ENCODE peak calls at places on chromosome 22, in five cellular contexts. One of them, this sample, is unnamed.
A peak's percentile ranks its signal among the peaks of the same experiment; 100 is the strongest.

GRCh38 chr22:50469377-50470305 is 5.2 kb downstream of the SBF1 start:
- DNase-seq in cardiac fibroblast: peak; percentile 21
- DNase-seq in RWPE1: peak; percentile 72
- DNase-seq in DMS153: peak; percentile 87
- DNase-seq in AG08396: no peak
- DNase-seq in this sample: peak; percentile 98

GRCh38 chr22:38204784-38205183 is 3.0 kb downstream of the MAFF start:
- DNase-seq in cardiac fibroblast: no peak
- DNase-seq in RWPE1: no peak
- DNase-seq in DMS153: no peak
- DNase-seq in AG08396: no peak
- DNase-seq in this sample: no peak

GRCh38 chr22:50222508-50222907 is 21.7 kb downstream of the SELENOO start:
- DNase-seq in cardiac fibroblast: no peak
- DNase-seq in RWPE1: no peak
- DNase-seq in DMS153: no peak
- DNase-seq in AG08396: no peak
- DNase-seq in this sample: no peak

GRCh38 chr22:43094085-43094484 is 4.9 kb upstream of the TTLL1 start:
- DNase-seq in cardiac fibroblast: peak; percentile 26
- DNase-seq in RWPE1: no peak
- DNase-seq in DMS153: peak; percentile 75
- DNase-seq in AG08396: no peak
- DNase-seq in this sample: no peak

GRCh38 chr22:46007848-46008261 is 30.9 kb upstream of the WNT7B start:
- DNase-seq in cardiac fibroblast: peak; percentile 91
- DNase-seq in RWPE1: peak; percentile 82
- DNase-seq in DMS153: peak; percentile 90
- DNase-seq in AG08396: peak; percentile 91
- DNase-seq in this sample: no peak

GRCh38 chr22:27804683-27805297 is 3.2 kb upstream of the MN1 start:
- DNase-seq in cardiac fibroblast: peak; percentile 78
- DNase-seq in RWPE1: peak; percentile 20
- DNase-seq in DMS153: peak; percentile 39
- DNase-seq in AG08396: peak; percentile 83
- DNase-seq in this sample: no peak

GRCh38 chr22:41478891-41479521 is 10.1 kb downstream of the ACO2 start:
- DNase-seq in cardiac fibroblast: peak; percentile 68
- DNase-seq in RWPE1: no peak
- DNase-seq in DMS153: no peak
- DNase-seq in AG08396: no peak
- DNase-seq in this sample: no peak

GRCh38 chr22:17828502-17829080 is 54.3 kb upstream of the BID start:
- DNase-seq in cardiac fibroblast: no peak
- DNase-seq in RWPE1: no peak
- DNase-seq in DMS153: no peak
- DNase-seq in AG08396: no peak
- DNase-seq in this sample: no peak

GRCh38 chr22:24440718-24441405 is 13.5 kb downstream of the ADORA2A start:
- DNase-seq in cardiac fibroblast: no peak
- DNase-seq in RWPE1: no peak
- DNase-seq in DMS153: no peak
- DNase-seq in AG08396: no peak
- DNase-seq in this sample: no peak

GRCh38 chr22:43159484-43160178 is 8.3 kb downstream of the TSPO start:
- DNase-seq in cardiac fibroblast: peak; percentile 42
- DNase-seq in RWPE1: no peak
- DNase-seq in DMS153: peak; percentile 31
- DNase-seq in AG08396: peak; percentile 41
- DNase-seq in this sample: no peak

GRCh38 chr22:49062155-49063039 is 765.3 kb downstream of the BRD1 start:
- DNase-seq in cardiac fibroblast: no peak
- DNase-seq in RWPE1: no peak
- DNase-seq in DMS153: peak; percentile 94
- DNase-seq in AG08396: no peak
- DNase-seq in this sample: no peak

GRCh38 chr22:23305321-23305910 is 125.1 kb downstream of the BCR start:
- DNase-seq in cardiac fibroblast: peak; percentile 91
- DNase-seq in RWPE1: no peak
- DNase-seq in DMS153: no peak
- DNase-seq in AG08396: peak; percentile 64
- DNase-seq in this sample: no peak

GRCh38 chr22:46993626-46994025 is 231.2 kb downstream of the TBC1D22A start:
- DNase-seq in cardiac fibroblast: no peak
- DNase-seq in RWPE1: no peak
- DNase-seq in DMS153: no peak
- DNase-seq in AG08396: no peak
- DNase-seq in this sample: no peak

GRCh38 chr22:21013742-21014201 is 1.2 kb upstream of the P2RX6 start:
- DNase-seq in cardiac fibroblast: no peak
- DNase-seq in RWPE1: no peak
- DNase-seq in DMS153: no peak
- DNase-seq in AG08396: no peak
- DNase-seq in this sample: no peak

GRCh38 chr22:45892681-45893461 is 84.1 kb downstream of the WNT7B start:
- DNase-seq in cardiac fibroblast: no peak
- DNase-seq in RWPE1: no peak
- DNase-seq in DMS153: no peak
- DNase-seq in AG08396: no peak
- DNase-seq in this sample: no peak

GRCh38 chr22:39514373-39514973 is 5.9 kb upstream of the ATF4 start:
- DNase-seq in cardiac fibroblast: peak; percentile 65
- DNase-seq in RWPE1: no peak
- DNase-seq in DMS153: no peak
- DNase-seq in AG08396: peak; percentile 59
- DNase-seq in this sample: no peak

GRCh38 chr22:37245740-37246139 is 1.7 kb upstream of the RAC2 start:
- DNase-seq in cardiac fibroblast: no peak
- DNase-seq in RWPE1: no peak
- DNase-seq in DMS153: no peak
- DNase-seq in AG08396: no peak
- DNase-seq in this sample: no peak

GRCh38 chr22:28329582-28330073 is 350.0 kb downstream of the TTC28 start:
- DNase-seq in cardiac fibroblast: peak; percentile 70
- DNase-seq in RWPE1: no peak
- DNase-seq in DMS153: no peak
- DNase-seq in AG08396: no peak
- DNase-seq in this sample: no peak

GRCh38 chr22:37215890-37216289 is 3.6 kb upstream of the SSTR3 start:
- DNase-seq in cardiac fibroblast: no peak
- DNase-seq in RWPE1: no peak
- DNase-seq in DMS153: no peak
- DNase-seq in AG08396: no peak
- DNase-seq in this sample: no peak

GRCh38 chr22:33519140-33519973 is 400.9 kb downstream of the LARGE1 start:
- DNase-seq in cardiac fibroblast: peak; percentile 75
- DNase-seq in RWPE1: no peak
- DNase-seq in DMS153: peak; percentile 41
- DNase-seq in AG08396: peak; percentile 57
- DNase-seq in this sample: no peak

GRCh38 chr22:37994049-37994448 is 9.7 kb upstream of the SOX10 start:
- DNase-seq in cardiac fibroblast: no peak
- DNase-seq in RWPE1: no peak
- DNase-seq in DMS153: no peak
- DNase-seq in AG08396: no peak
- DNase-seq in this sample: no peak

GRCh38 chr22:37559901-37560681 is at the start of gene CDC42EP1:
- DNase-seq in cardiac fibroblast: peak; percentile 57
- DNase-seq in RWPE1: no peak
- DNase-seq in DMS153: no peak
- DNase-seq in AG08396: peak; percentile 86
- DNase-seq in this sample: no peak

GRCh38 chr22:44386386-44387035 is 73.8 kb upstream of the SHISAL1 start:
- DNase-seq in cardiac fibroblast: no peak
- DNase-seq in RWPE1: no peak
- DNase-seq in DMS153: no peak
- DNase-seq in AG08396: no peak
- DNase-seq in this sample: no peak

GRCh38 chr22:24137595-24137994 is 43.7 kb upstream of the SUSD2 start:
- DNase-seq in cardiac fibroblast: peak; percentile 75
- DNase-seq in RWPE1: no peak
- DNase-seq in DMS153: no peak
- DNase-seq in AG08396: peak; percentile 76
- DNase-seq in this sample: no peak

GRCh38 chr22:48688366-48688765 is 1139.3 kb downstream of the BRD1 start:
- DNase-seq in cardiac fibroblast: no peak
- DNase-seq in RWPE1: no peak
- DNase-seq in DMS153: no peak
- DNase-seq in AG08396: no peak
- DNase-seq in this sample: no peak

GRCh38 chr22:31075961-31076360 is 5.2 kb upstream of the SMTN start:
- DNase-seq in cardiac fibroblast: peak; percentile 82
- DNase-seq in RWPE1: no peak
- DNase-seq in DMS153: no peak
- DNase-seq in AG08396: peak; percentile 69
- DNase-seq in this sample: no peak

GRCh38 chr22:25069758-25070461 is 117.4 kb downstream of the KIAA1671 start:
- DNase-seq in cardiac fibroblast: no peak
- DNase-seq in RWPE1: no peak
- DNase-seq in DMS153: no peak
- DNase-seq in AG08396: no peak
- DNase-seq in this sample: no peak

GRCh38 chr22:40758390-40758789 is 60.8 kb downstream of the SLC25A17 start:
- DNase-seq in cardiac fibroblast: no peak
- DNase-seq in RWPE1: peak; percentile 26
- DNase-seq in DMS153: peak; percentile 54
- DNase-seq in AG08396: no peak
- DNase-seq in this sample: no peak

This sample was measured in effector memory CD4-positive, alpha-beta T cell.